ENCODE peak calls at places on chromosomes 11 and 22, in ten cellular contexts. P is heart left ventricle; I is colonic mucosa; Y is MM.1S; V is IMR-90; Q is left ventricle myocardium inferior; O is tibial nerve; U is SK-N-SH; H is effector memory CD4-positive, alpha-beta T cell; X is tibial artery. G is an unnamed sample.

GRCh38 chr22:44202261-44202789 is 21.6 kb downstream of the PARVG start:
- DNase-seq in H (no peak), U (no peak), V (peak), P (no peak), O (no peak), Y (no peak), Q (no peak), X (no peak), I (no peak), G (no peak)

GRCh38 chr11:34354782-34355181 is 3.0 kb downstream of the ABTB2 start:
- DNase-seq in V (peak), X (no peak), O (no peak), P (no peak), Y (no peak), H (no peak), U (no peak), Q (no peak), I (no peak), G (no peak)

GRCh38 chr22:49825944-49826602 is 1.6 kb downstream of the BRD1 start:
- DNase-seq in U (no peak), I (peak), H (peak), Y (peak), O (no peak), Q (no peak), P (no peak), V (peak), X (no peak), G (no peak)

GRCh38 chr11:443542-444199 is 1.9 kb upstream of the ANO9 start:
- DNase-seq in Q (no peak), Y (no peak), X (no peak), O (no peak), U (no peak), H (no peak), I (peak), P (no peak), V (peak), G (no peak)

GRCh38 chr22:38694049-38694448 is 6.7 kb downstream of the JOSD1 start:
- DNase-seq in I (peak), O (no peak), Y (no peak), V (no peak), X (no peak), H (no peak), U (no peak), P (no peak), Q (no peak), G (no peak)

GRCh38 chr22:30005213-30005857 is 74.9 kb upstream of the HORMAD2 start:
- DNase-seq in P (no peak), O (peak), V (peak), U (peak), I (peak), H (peak), Y (peak), Q (peak), X (peak), G (peak)

GRCh38 chr11:56716379-56716854 is 17.5 kb downstream of the OR9G1 start:
- DNase-seq in P (no peak), V (no peak), I (no peak), U (no peak), Y (no peak), H (no peak), X (no peak), Q (no peak), O (no peak), G (no peak)

GRCh38 chr11:45187375-45187774 is 40.9 kb downstream of the PRDM11 start:
- DNase-seq in P (no peak), Y (no peak), X (no peak), I (no peak), U (no peak), V (no peak), H (no peak), O (no peak), Q (no peak), G (no peak)

GRCh38 chr11:44309483-44310197 is at the start of gene ALX4:
- DNase-seq in H (no peak), Q (peak), Y (no peak), P (no peak), V (no peak), X (no peak), I (no peak), O (no peak), U (peak), G (peak)

GRCh38 chr22:40414838-40415505 is 44.6 kb downstream of the SGSM3 start:
- DNase-seq in Y (peak), V (no peak), Q (no peak), H (no peak), X (peak), I (no peak), P (no peak), U (peak), O (no peak), G (no peak)

GRCh38 chr11:14029971-14030531 is 67.5 kb downstream of the SPON1 start:
- DNase-seq in P (peak), V (peak), Y (no peak), Q (peak), H (no peak), O (peak), U (no peak), I (peak), X (peak), G (peak)

GRCh38 chr11:46952553-46952952 is 16.0 kb downstream of the CSTPP1 start:
- DNase-seq in P (no peak), U (no peak), Y (no peak), O (no peak), X (no peak), H (no peak), V (no peak), I (no peak), Q (no peak), G (no peak)

DNA sequence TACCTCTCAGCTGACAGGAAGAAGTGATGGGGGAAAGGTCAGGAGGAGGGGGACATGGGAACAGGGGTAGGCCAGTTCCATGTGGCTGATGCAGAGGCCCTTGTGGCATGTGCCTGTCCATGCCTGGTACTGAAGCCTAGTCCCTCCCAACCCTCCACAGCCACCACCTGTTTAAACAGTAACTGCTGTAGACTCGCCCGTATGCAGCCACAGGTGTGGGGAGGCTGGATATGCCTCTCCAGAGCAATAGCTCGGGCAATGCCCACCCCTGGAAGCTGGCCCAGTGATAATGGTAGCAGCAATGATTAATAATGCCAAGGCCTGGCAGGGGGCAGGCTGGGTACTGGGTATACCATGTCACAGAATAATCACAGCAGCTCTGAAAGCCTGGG is 2.3 kb downstream of the SMTN start:
- DNase-seq in V (no peak), O (no peak), U (peak), Y (no peak), P (no peak), Q (no peak), X (no peak), I (peak), H (no peak), G (no peak)
- H3K4me3 ChIP-seq in V (no peak), O (peak), U (peak), Y (peak), P (peak), Q (peak), X (peak), I (peak), H (no peak), G (no peak)

GRCh38 chr11:99687320-99687719 is 666.6 kb downstream of the CNTN5 start:
- DNase-seq in Y (no peak), X (no peak), U (no peak), Q (no peak), I (no peak), O (no peak), V (no peak), P (no peak), H (no peak), G (no peak)

GRCh38 chr11:99682646-99683045 is 661.9 kb downstream of the CNTN5 start:
- DNase-seq in P (no peak), Q (no peak), O (no peak), X (no peak), I (no peak), U (no peak), Y (no peak), V (no peak), H (no peak), G (no peak)

GRCh38 chr11:99683933-99684332 is 663.2 kb downstream of the CNTN5 start:
- DNase-seq in U (no peak), H (no peak), X (no peak), Y (peak), V (no peak), O (no peak), I (no peak), P (no peak), Q (no peak), G (no peak)

GRCh38 chr11:99686838-99687237 is 666.1 kb downstream of the CNTN5 start:
- DNase-seq in I (no peak), V (no peak), H (no peak), Y (peak), Q (no peak), X (no peak), O (no peak), U (no peak), P (no peak), G (no peak)

DNA sequence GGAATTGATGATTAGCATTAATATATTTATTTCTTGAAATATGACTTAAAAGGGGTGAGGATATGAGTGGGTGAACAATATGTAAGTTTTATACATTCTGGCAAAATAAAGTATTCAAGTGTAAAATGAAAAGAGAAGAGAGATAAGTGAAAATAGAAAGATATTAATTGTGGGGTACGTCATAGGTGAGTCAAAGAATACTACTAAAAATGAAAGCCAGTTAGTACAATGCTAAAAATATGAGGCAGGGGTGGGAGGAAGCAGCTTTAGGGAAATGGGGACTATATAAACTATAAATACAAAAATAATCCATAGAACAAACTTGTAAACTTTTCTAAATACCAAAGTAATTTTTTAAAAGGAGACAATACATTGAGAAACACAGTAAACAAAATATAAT is 661.4 kb downstream of the CNTN5 start:
- DNase-seq in X (no peak), Y (no peak), V (no peak), U (no peak), Q (no peak), P (no peak), O (no peak), H (no peak), I (no peak), G (no peak)
- H3K4me3 ChIP-seq in X (no peak), Y (no peak), V (no peak), U (no peak), Q (no peak), P (no peak), O (no peak), H (no peak), I (no peak), G (no peak)

GRCh38 chr11:112281776-112282175 is 21.1 kb upstream of the PLET1 start:
- DNase-seq in I (peak), O (no peak), P (no peak), U (no peak), V (no peak), X (no peak), H (no peak), Y (no peak), Q (no peak), G (no peak)

GRCh38 chr11:112278803-112279202 is 18.1 kb upstream of the PLET1 start:
- DNase-seq in H (no peak), V (no peak), U (no peak), X (no peak), Q (no peak), Y (no peak), P (no peak), O (no peak), I (no peak), G (no peak)

GRCh38 chr11:112280268-112281126 is 19.8 kb upstream of the PLET1 start:
- DNase-seq in V (peak), Y (peak), I (peak), U (peak), P (peak), Q (peak), H (peak), X (peak), O (peak), G (peak)

GRCh38 chr11:112277937-112278336 is 17.3 kb upstream of the PLET1 start:
- DNase-seq in X (no peak), O (no peak), I (no peak), H (no peak), U (no peak), Q (no peak), V (peak), P (no peak), Y (no peak), G (no peak)

GRCh38 chr11:112279901-112280267 is 19.2 kb upstream of the PLET1 start:
- DNase-seq in H (peak), Q (peak), X (no peak), Y (peak), O (peak), P (peak), U (peak), I (peak), V (peak), G (peak)
- H3K4me3 ChIP-seq in H (peak), Q (peak), X (peak), Y (peak), O (peak), P (peak), U (peak), I (peak), V (peak), G (peak)

GRCh38 chr11:65921033-65921555 is 1.9 kb downstream of the DRAP1 start:
- DNase-seq in I (no peak), P (no peak), U (no peak), V (no peak), Y (no peak), O (no peak), X (no peak), Q (no peak), H (no peak), G (no peak)
- H3K4me3 ChIP-seq in I (no peak), P (no peak), U (peak), V (peak), Y (no peak), O (no peak), X (peak), Q (peak), H (no peak), G (no peak)

GRCh38 chr11:7906481-7906880 is 24.6 kb downstream of the OR10A6 start:
- DNase-seq in P (no peak), U (no peak), I (no peak), O (no peak), Y (no peak), V (no peak), Q (no peak), X (no peak), H (no peak), G (no peak)
- H3K4me3 ChIP-seq in P (no peak), U (no peak), I (no peak), O (no peak), Y (no peak), V (no peak), Q (no peak), X (no peak), H (no peak), G (no peak)

GRCh38 chr11:86955111-86955673 is at the start of gene FZD4:
- DNase-seq in X (peak), Y (peak), U (peak), I (peak), H (no peak), P (peak), V (peak), Q (peak), O (peak), G (peak)

GRCh38 chr11:86952221-86952875 is 2.8 kb downstream of the FZD4 start:
- DNase-seq in X (no peak), U (no peak), V (no peak), I (no peak), H (no peak), O (no peak), Q (no peak), P (no peak), Y (no peak), G (no peak)

GRCh38 chr11:86951706-86952105 is 3.5 kb downstream of the FZD4 start:
- DNase-seq in V (no peak), O (no peak), P (no peak), H (no peak), Q (no peak), U (no peak), X (no peak), I (no peak), Y (no peak), G (no peak)

GRCh38 chr11:86954288-86955110 is 696 bp downstream of the FZD4 start:
- DNase-seq in V (no peak), I (peak), Y (no peak), U (peak), Q (no peak), H (no peak), X (peak), O (no peak), P (peak), G (no peak)

GRCh38 chr11:86952933-86953637 is 2.1 kb downstream of the FZD4 start:
- DNase-seq in H (no peak), U (no peak), O (no peak), X (no peak), Q (no peak), V (peak), I (no peak), Y (no peak), P (no peak), G (no peak)
- H3K4me3 ChIP-seq in H (no peak), U (no peak), O (peak), X (peak), Q (peak), V (peak), I (peak), Y (no peak), P (peak), G (peak)

GRCh38 chr22:48088226-48088625 is 1325.8 kb downstream of the TBC1D22A start:
- DNase-seq in O (no peak), X (no peak), I (no peak), P (no peak), U (no peak), Y (no peak), V (no peak), Q (no peak), H (no peak), G (no peak)

GRCh38 chr22:48088926-48089536 is 1326.6 kb downstream of the TBC1D22A start:
- DNase-seq in H (no peak), X (peak), U (no peak), Y (no peak), O (no peak), Q (no peak), V (no peak), I (no peak), P (no peak), G (no peak)

GRCh38 chr22:48090332-48090672 is 1327.9 kb downstream of the TBC1D22A start:
- DNase-seq in X (no peak), Q (no peak), P (no peak), O (no peak), Y (no peak), U (no peak), H (no peak), V (no peak), I (no peak), G (no peak)

GRCh38 chr22:48091060-48091650 is 1328.7 kb downstream of the TBC1D22A start:
- DNase-seq in V (no peak), H (no peak), U (no peak), O (no peak), P (no peak), X (peak), Q (no peak), I (no peak), Y (no peak), G (no peak)

DNA sequence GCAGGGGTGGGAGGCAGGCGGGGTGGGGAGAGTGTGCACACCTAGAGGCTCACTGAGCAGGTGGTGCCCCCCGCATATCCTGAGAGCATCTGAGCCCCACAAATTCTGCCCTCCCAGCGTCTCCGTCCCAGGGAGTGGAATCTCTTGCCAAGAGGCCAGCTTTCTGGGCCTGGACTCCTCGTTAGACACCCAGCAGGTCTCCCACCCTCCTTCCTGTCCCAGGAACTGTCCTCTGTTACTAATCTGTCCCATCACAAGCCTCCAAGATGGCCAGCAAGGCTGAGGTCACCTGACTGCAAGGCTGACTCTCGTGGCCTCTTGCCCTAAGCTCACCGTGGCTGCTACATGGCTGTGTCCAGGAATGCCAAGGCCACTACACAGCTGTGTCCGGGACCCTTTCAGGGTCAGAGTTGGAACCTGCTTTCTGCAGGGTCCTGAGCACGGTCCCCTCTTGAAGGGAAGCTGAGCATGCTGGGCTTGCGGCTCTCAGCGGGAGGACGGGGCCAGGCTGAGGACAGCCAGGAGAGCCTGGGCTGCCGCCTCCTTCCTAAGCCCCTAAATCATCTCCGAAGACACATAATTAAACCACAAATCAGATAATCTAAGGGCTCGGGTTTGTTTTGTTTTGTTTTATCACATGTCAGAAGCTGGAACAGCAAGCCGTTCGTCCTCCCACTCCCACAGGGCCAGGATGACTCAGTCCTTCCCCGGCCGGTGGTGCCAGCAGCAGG is 1327.3 kb downstream of the TBC1D22A start:
- DNase-seq in X (peak), Q (peak), I (peak), O (peak), U (no peak), V (no peak), P (peak), Y (no peak), H (no peak), G (peak)
- H3K4me3 ChIP-seq in X (no peak), Q (peak), I (no peak), O (no peak), U (peak), V (no peak), P (no peak), Y (no peak), H (no peak), G (no peak)

GRCh38 chr22:31818481-31819392 is 64.9 kb downstream of the DEPDC5 start:
- DNase-seq in X (no peak), U (no peak), H (no peak), V (peak), P (no peak), Q (no peak), Y (no peak), O (no peak), I (no peak), G (no peak)
- H3K4me3 ChIP-seq in X (no peak), U (no peak), H (no peak), V (no peak), P (no peak), Q (no peak), Y (no peak), O (no peak), I (no peak), G (no peak)